ENCODE peak calls at places on chromosomes 16 and 17, in eight cellular contexts. One of them, this sample, is unnamed.

GRCh38 chr17:48927978-48928716 is 16.5 kb downstream of the SNF8 start:
- DNase-seq in IMR-90: no peak
- DNase-seq in cardiac muscle cell: no peak
- DNase-seq in activated T-cell treated with anti-CD3 and anti-CD28 coated beads for 24 hours: no peak
- DNase-seq in WERI-Rb-1: no peak
- DNase-seq in HTR-8/SVneo: no peak
- DNase-seq in Ammon's horn: peak
- DNase-seq in stimulated activated CD8-positive, alpha-beta memory T cell treated with anti-CD3 and anti-CD28 coated beads, Interleukin-4, amount 100 ng/mL, for 24 hours: no peak
- DNase-seq in this sample: no peak

GRCh38 chr17:79826210-79826680 is 13.0 kb downstream of the CBX4 start:
- DNase-seq in stimulated activated CD8-positive, alpha-beta memory T cell treated with anti-CD3 and anti-CD28 coated beads, Interleukin-4, amount 100 ng/mL, for 24 hours: no peak
- DNase-seq in Ammon's horn: peak
- DNase-seq in activated T-cell treated with anti-CD3 and anti-CD28 coated beads for 24 hours: no peak
- DNase-seq in IMR-90: peak
- DNase-seq in HTR-8/SVneo: no peak
- DNase-seq in WERI-Rb-1: no peak
- DNase-seq in cardiac muscle cell: peak
- DNase-seq in this sample: no peak

GRCh38 chr16:57196753-57197152 is 10.6 kb downstream of the RSPRY1 start:
- DNase-seq in activated T-cell treated with anti-CD3 and anti-CD28 coated beads for 24 hours: no peak
- DNase-seq in cardiac muscle cell: no peak
- DNase-seq in IMR-90: no peak
- DNase-seq in stimulated activated CD8-positive, alpha-beta memory T cell treated with anti-CD3 and anti-CD28 coated beads, Interleukin-4, amount 100 ng/mL, for 24 hours: no peak
- DNase-seq in Ammon's horn: no peak
- DNase-seq in HTR-8/SVneo: no peak
- DNase-seq in WERI-Rb-1: no peak
- DNase-seq in this sample: no peak

GRCh38 chr17:73722163-73722562 is 77.9 kb upstream of the SDK2 start:
- DNase-seq in Ammon's horn: no peak
- DNase-seq in WERI-Rb-1: peak
- DNase-seq in stimulated activated CD8-positive, alpha-beta memory T cell treated with anti-CD3 and anti-CD28 coated beads, Interleukin-4, amount 100 ng/mL, for 24 hours: no peak
- DNase-seq in HTR-8/SVneo: no peak
- DNase-seq in IMR-90: no peak
- DNase-seq in activated T-cell treated with anti-CD3 and anti-CD28 coated beads for 24 hours: no peak
- DNase-seq in cardiac muscle cell: no peak
- DNase-seq in this sample: no peak

GRCh38 chr16:82874251-82874650 is 247.5 kb downstream of the CDH13 start:
- DNase-seq in activated T-cell treated with anti-CD3 and anti-CD28 coated beads for 24 hours: no peak
- DNase-seq in HTR-8/SVneo: no peak
- DNase-seq in cardiac muscle cell: no peak
- DNase-seq in WERI-Rb-1: no peak
- DNase-seq in IMR-90: no peak
- DNase-seq in stimulated activated CD8-positive, alpha-beta memory T cell treated with anti-CD3 and anti-CD28 coated beads, Interleukin-4, amount 100 ng/mL, for 24 hours: no peak
- DNase-seq in Ammon's horn: no peak
- DNase-seq in this sample: no peak

GRCh38 chr17:32523827-32524552 is 37.2 kb downstream of the CDK5R1 start:
- DNase-seq in cardiac muscle cell: no peak
- DNase-seq in IMR-90: no peak
- DNase-seq in Ammon's horn: no peak
- DNase-seq in activated T-cell treated with anti-CD3 and anti-CD28 coated beads for 24 hours: peak
- DNase-seq in HTR-8/SVneo: no peak
- DNase-seq in stimulated activated CD8-positive, alpha-beta memory T cell treated with anti-CD3 and anti-CD28 coated beads, Interleukin-4, amount 100 ng/mL, for 24 hours: no peak
- DNase-seq in WERI-Rb-1: no peak
- DNase-seq in this sample: no peak

GRCh38 chr17:20242271-20242670 is 225.1 kb downstream of the LGALS9B start:
- DNase-seq in HTR-8/SVneo: no peak
- DNase-seq in cardiac muscle cell: no peak
- DNase-seq in Ammon's horn: no peak
- DNase-seq in stimulated activated CD8-positive, alpha-beta memory T cell treated with anti-CD3 and anti-CD28 coated beads, Interleukin-4, amount 100 ng/mL, for 24 hours: no peak
- DNase-seq in WERI-Rb-1: no peak
- DNase-seq in IMR-90: no peak
- DNase-seq in activated T-cell treated with anti-CD3 and anti-CD28 coated beads for 24 hours: no peak
- DNase-seq in this sample: no peak

GRCh38 chr17:75285123-75285522 is 4.1 kb downstream of the SLC25A19 start:
- DNase-seq in activated T-cell treated with anti-CD3 and anti-CD28 coated beads for 24 hours: no peak
- DNase-seq in IMR-90: no peak
- DNase-seq in HTR-8/SVneo: no peak
- DNase-seq in stimulated activated CD8-positive, alpha-beta memory T cell treated with anti-CD3 and anti-CD28 coated beads, Interleukin-4, amount 100 ng/mL, for 24 hours: no peak
- DNase-seq in cardiac muscle cell: no peak
- DNase-seq in Ammon's horn: no peak
- DNase-seq in WERI-Rb-1: no peak
- DNase-seq in this sample: no peak

GRCh38 chr17:48588519-48588918 is 1.5 kb downstream of the HOXB3 start:
- DNase-seq in HTR-8/SVneo: no peak
- DNase-seq in IMR-90: peak
- DNase-seq in cardiac muscle cell: no peak
- DNase-seq in WERI-Rb-1: no peak
- DNase-seq in stimulated activated CD8-positive, alpha-beta memory T cell treated with anti-CD3 and anti-CD28 coated beads, Interleukin-4, amount 100 ng/mL, for 24 hours: no peak
- DNase-seq in activated T-cell treated with anti-CD3 and anti-CD28 coated beads for 24 hours: no peak
- DNase-seq in Ammon's horn: no peak
- DNase-seq in this sample: no peak

GRCh38 chr16:15980329-15980728 is 30.9 kb downstream of the ABCC1 start:
- DNase-seq in IMR-90: no peak
- DNase-seq in Ammon's horn: no peak
- DNase-seq in cardiac muscle cell: no peak
- DNase-seq in stimulated activated CD8-positive, alpha-beta memory T cell treated with anti-CD3 and anti-CD28 coated beads, Interleukin-4, amount 100 ng/mL, for 24 hours: no peak
- DNase-seq in WERI-Rb-1: no peak
- DNase-seq in HTR-8/SVneo: no peak
- DNase-seq in activated T-cell treated with anti-CD3 and anti-CD28 coated beads for 24 hours: no peak
- DNase-seq in this sample: no peak

GRCh38 chr16:88415381-88416323 is 32.9 kb downstream of the ZNF469 start:
- DNase-seq in activated T-cell treated with anti-CD3 and anti-CD28 coated beads for 24 hours: no peak
- DNase-seq in HTR-8/SVneo: no peak
- DNase-seq in IMR-90: no peak
- DNase-seq in stimulated activated CD8-positive, alpha-beta memory T cell treated with anti-CD3 and anti-CD28 coated beads, Interleukin-4, amount 100 ng/mL, for 24 hours: no peak
- DNase-seq in WERI-Rb-1: peak
- DNase-seq in cardiac muscle cell: no peak
- DNase-seq in Ammon's horn: no peak
- DNase-seq in this sample: no peak

GRCh38 chr17:382644-383533 is 30.3 kb upstream of the RPH3AL start:
- DNase-seq in cardiac muscle cell: peak
- DNase-seq in IMR-90: peak
- DNase-seq in HTR-8/SVneo: no peak
- DNase-seq in activated T-cell treated with anti-CD3 and anti-CD28 coated beads for 24 hours: no peak
- DNase-seq in Ammon's horn: peak
- DNase-seq in stimulated activated CD8-positive, alpha-beta memory T cell treated with anti-CD3 and anti-CD28 coated beads, Interleukin-4, amount 100 ng/mL, for 24 hours: no peak
- DNase-seq in WERI-Rb-1: peak
- DNase-seq in this sample: peak

GRCh38 chr16:88069397-88070168 is 118.3 kb downstream of the BANP start:
- DNase-seq in IMR-90: no peak
- DNase-seq in WERI-Rb-1: no peak
- DNase-seq in activated T-cell treated with anti-CD3 and anti-CD28 coated beads for 24 hours: no peak
- DNase-seq in HTR-8/SVneo: no peak
- DNase-seq in stimulated activated CD8-positive, alpha-beta memory T cell treated with anti-CD3 and anti-CD28 coated beads, Interleukin-4, amount 100 ng/mL, for 24 hours: no peak
- DNase-seq in cardiac muscle cell: no peak
- DNase-seq in Ammon's horn: no peak
- DNase-seq in this sample: no peak

This sample was measured in hepatocyte.